ENCODE peak calls at places on chromosome 13, in four cellular contexts. One of them, this sample, is unnamed. For H3K4me1, the result is how much of the 10 kb centered on the place peaks cover.

GRCh38 chr13:74118328-74118727 is 15.9 kb downstream of the KLF12 start:
- DNase-seq in heart right ventricle: no peak
- DNase-seq in stomach: no peak
- DNase-seq in upper lobe of right lung: no peak
- DNase-seq in this sample: no peak

GRCh38 chr13:59425211-59425721 is 738.5 kb downstream of the DIAPH3 start:
- DNase-seq in heart right ventricle: no peak
- DNase-seq in stomach: no peak
- DNase-seq in upper lobe of right lung: no peak
- DNase-seq in this sample: no peak

GRCh38 chr13:112071011-112071901 is 4.3 kb downstream of the SOX1 start:
- DNase-seq in heart right ventricle: no peak
- DNase-seq in stomach: no peak
- DNase-seq in upper lobe of right lung: no peak
- DNase-seq in this sample: no peak

GRCh38 chr13:45086484-45086883 is 33.8 kb upstream of the GTF2F2 start:
- DNase-seq in heart right ventricle: no peak
- DNase-seq in stomach: no peak
- DNase-seq in upper lobe of right lung: no peak
- DNase-seq in this sample: no peak

GRCh38 chr13:31860002-31860401 is 120.7 kb downstream of the RXFP2 start:
- DNase-seq in heart right ventricle: no peak
- DNase-seq in stomach: no peak
- DNase-seq in upper lobe of right lung: no peak
- DNase-seq in this sample: no peak

GRCh38 chr13:94182185-94182761 is 297.2 kb downstream of the DCT start:
- DNase-seq in heart right ventricle: no peak
- DNase-seq in stomach: no peak
- DNase-seq in upper lobe of right lung: no peak
- DNase-seq in this sample: no peak

GRCh38 chr13:49343255-49343654 is 95.5 kb downstream of the CDADC1 start:
- DNase-seq in heart right ventricle: no peak
- DNase-seq in stomach: no peak
- DNase-seq in upper lobe of right lung: no peak
- DNase-seq in this sample: no peak

GRCh38 chr13:52162279-52163101 is 3.1 kb upstream of the NEK3 start:
- DNase-seq in heart right ventricle: no peak
- DNase-seq in stomach: no peak
- DNase-seq in upper lobe of right lung: no peak
- DNase-seq in this sample: no peak

GRCh38 chr13:94825507-94825906 is 113.2 kb upstream of the SOX21 start:
- DNase-seq in heart right ventricle: peak
- DNase-seq in stomach: peak
- DNase-seq in upper lobe of right lung: no peak
- DNase-seq in this sample: peak

GRCh38 chr13:98486412-98486811 is 90.5 kb downstream of the STK24 start:
- DNase-seq in heart right ventricle: no peak
- DNase-seq in stomach: no peak
- DNase-seq in upper lobe of right lung: no peak
- DNase-seq in this sample: no peak

GRCh38 chr13:98487016-98487415 is 89.9 kb downstream of the STK24 start:
- DNase-seq in heart right ventricle: no peak
- DNase-seq in stomach: no peak
- DNase-seq in upper lobe of right lung: no peak
- DNase-seq in this sample: no peak

GRCh38 chr13:98488736-98489135 is 88.2 kb downstream of the STK24 start:
- DNase-seq in heart right ventricle: no peak
- DNase-seq in stomach: no peak
- DNase-seq in upper lobe of right lung: no peak
- DNase-seq in this sample: no peak

GRCh38 chr13:98485561-98485960 is 91.3 kb downstream of the STK24 start:
- DNase-seq in heart right ventricle: no peak
- DNase-seq in stomach: no peak
- DNase-seq in upper lobe of right lung: no peak
- DNase-seq in this sample: no peak

GRCh38 chr13:98487522-98487921 is 89.4 kb downstream of the STK24 start:
- DNase-seq in heart right ventricle: no peak
- DNase-seq in stomach: no peak
- DNase-seq in upper lobe of right lung: no peak
- DNase-seq in this sample: no peak
- H3K4me1 ChIP-seq in heart right ventricle: half or more
- H3K4me1 ChIP-seq in stomach: half or more
- H3K4me1 ChIP-seq in upper lobe of right lung: half or more
- H3K4me1 ChIP-seq in this sample: under half

GRCh38 chr13:105817498-105817897 is 718.0 kb downstream of the EFNB2 start:
- DNase-seq in heart right ventricle: no peak
- DNase-seq in stomach: no peak
- DNase-seq in upper lobe of right lung: no peak
- DNase-seq in this sample: no peak

GRCh38 chr13:105817011-105817410 is 718.5 kb downstream of the EFNB2 start:
- DNase-seq in heart right ventricle: no peak
- DNase-seq in stomach: no peak
- DNase-seq in upper lobe of right lung: no peak
- DNase-seq in this sample: peak

GRCh38 chr13:105821337-105821736 is 714.1 kb downstream of the EFNB2 start:
- DNase-seq in heart right ventricle: no peak
- DNase-seq in stomach: no peak
- DNase-seq in upper lobe of right lung: no peak
- DNase-seq in this sample: no peak

GRCh38 chr13:105825071-105825470 is 710.4 kb downstream of the EFNB2 start:
- DNase-seq in heart right ventricle: no peak
- DNase-seq in stomach: no peak
- DNase-seq in upper lobe of right lung: no peak
- DNase-seq in this sample: no peak

GRCh38 chr13:105820415-105820814 is 715.0 kb downstream of the EFNB2 start:
- DNase-seq in heart right ventricle: no peak
- DNase-seq in stomach: no peak
- DNase-seq in upper lobe of right lung: no peak
- DNase-seq in this sample: no peak
- H3K4me3 ChIP-seq in heart right ventricle: no peak
- H3K4me3 ChIP-seq in stomach: no peak
- H3K4me3 ChIP-seq in upper lobe of right lung: no peak
- H3K4me3 ChIP-seq in this sample: no peak

DNA sequence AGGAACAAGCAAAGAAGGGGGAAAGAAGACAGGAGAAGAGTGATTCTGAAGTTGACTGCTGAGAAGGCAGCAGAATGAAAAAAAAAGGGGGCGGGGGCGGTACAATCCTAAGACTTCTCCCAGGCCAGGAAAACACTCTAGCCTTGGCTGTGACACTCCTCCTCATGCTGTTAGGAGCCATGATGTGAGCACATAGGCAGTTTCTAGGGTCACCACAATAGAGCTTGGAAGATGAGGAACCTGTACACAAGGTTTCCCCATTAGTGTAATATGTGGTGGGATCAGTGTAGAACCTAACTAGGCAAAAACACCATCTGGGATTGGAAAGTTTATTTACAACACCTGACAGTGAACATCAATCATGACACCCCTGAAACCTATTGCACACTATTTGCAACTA is 86.9 kb downstream of the FOXO1 start:
- DNase-seq in heart right ventricle: no peak
- DNase-seq in stomach: no peak
- DNase-seq in upper lobe of right lung: no peak
- DNase-seq in this sample: no peak
- H3K4me1 ChIP-seq in heart right ventricle: half or more
- H3K4me1 ChIP-seq in stomach: under half
- H3K4me1 ChIP-seq in upper lobe of right lung: under half
- H3K4me1 ChIP-seq in this sample: under half

GRCh38 chr13:24133396-24133795 is 27.1 kb upstream of the SPATA13 start:
- DNase-seq in heart right ventricle: no peak
- DNase-seq in stomach: no peak
- DNase-seq in upper lobe of right lung: no peak
- DNase-seq in this sample: no peak

GRCh38 chr13:24138911-24139310 is 21.6 kb upstream of the SPATA13 start:
- DNase-seq in heart right ventricle: no peak
- DNase-seq in stomach: no peak
- DNase-seq in upper lobe of right lung: no peak
- DNase-seq in this sample: no peak

GRCh38 chr13:24135674-24136300 is 24.7 kb upstream of the SPATA13 start:
- DNase-seq in heart right ventricle: no peak
- DNase-seq in stomach: no peak
- DNase-seq in upper lobe of right lung: no peak
- DNase-seq in this sample: no peak

GRCh38 chr13:24131749-24132148 is 28.8 kb upstream of the SPATA13 start:
- DNase-seq in heart right ventricle: no peak
- DNase-seq in stomach: no peak
- DNase-seq in upper lobe of right lung: no peak
- DNase-seq in this sample: no peak

GRCh38 chr13:24134772-24135171 is 25.7 kb upstream of the SPATA13 start:
- DNase-seq in heart right ventricle: no peak
- DNase-seq in stomach: no peak
- DNase-seq in upper lobe of right lung: no peak
- DNase-seq in this sample: no peak
- H3K4me3 ChIP-seq in heart right ventricle: no peak
- H3K4me3 ChIP-seq in stomach: no peak
- H3K4me3 ChIP-seq in upper lobe of right lung: no peak
- H3K4me3 ChIP-seq in this sample: no peak

GRCh38 chr13:106151056-106151699 is 384.3 kb downstream of the EFNB2 start:
- DNase-seq in heart right ventricle: no peak
- DNase-seq in stomach: no peak
- DNase-seq in upper lobe of right lung: no peak
- DNase-seq in this sample: no peak

GRCh38 chr13:106153876-106154275 is 381.6 kb downstream of the EFNB2 start:
- DNase-seq in heart right ventricle: no peak
- DNase-seq in stomach: no peak
- DNase-seq in upper lobe of right lung: no peak
- DNase-seq in this sample: no peak

GRCh38 chr13:106152047-106152446 is 383.4 kb downstream of the EFNB2 start:
- DNase-seq in heart right ventricle: no peak
- DNase-seq in stomach: no peak
- DNase-seq in upper lobe of right lung: no peak
- DNase-seq in this sample: no peak

GRCh38 chr13:106155411-106155810 is 380.1 kb downstream of the EFNB2 start:
- DNase-seq in heart right ventricle: no peak
- DNase-seq in stomach: no peak
- DNase-seq in upper lobe of right lung: no peak
- DNase-seq in this sample: no peak

GRCh38 chr13:106153041-106153440 is 382.4 kb downstream of the EFNB2 start:
- DNase-seq in heart right ventricle: no peak
- DNase-seq in stomach: no peak
- DNase-seq in upper lobe of right lung: no peak
- DNase-seq in this sample: no peak
- H3K4me1 ChIP-seq in heart right ventricle: under half
- H3K4me1 ChIP-seq in stomach: under half
- H3K4me1 ChIP-seq in upper lobe of right lung: under half
- H3K4me1 ChIP-seq in this sample: under half

GRCh38 chr13:91401916-91402315 is 3.5 kb downstream of the GPC5 start:
- DNase-seq in heart right ventricle: no peak
- DNase-seq in stomach: no peak
- DNase-seq in upper lobe of right lung: no peak
- DNase-seq in this sample: no peak

GRCh38 chr13:91398413-91399188 is at the start of gene GPC5:
- DNase-seq in heart right ventricle: peak
- DNase-seq in stomach: peak
- DNase-seq in upper lobe of right lung: peak
- DNase-seq in this sample: peak

GRCh38 chr13:91397595-91397994 is 826 bp upstream of the GPC5 start:
- DNase-seq in heart right ventricle: no peak
- DNase-seq in stomach: no peak
- DNase-seq in upper lobe of right lung: no peak
- DNase-seq in this sample: no peak

GRCh38 chr13:91400094-91400462 is 1.7 kb downstream of the GPC5 start:
- DNase-seq in heart right ventricle: no peak
- DNase-seq in stomach: no peak
- DNase-seq in upper lobe of right lung: no peak
- DNase-seq in this sample: no peak

DNA sequence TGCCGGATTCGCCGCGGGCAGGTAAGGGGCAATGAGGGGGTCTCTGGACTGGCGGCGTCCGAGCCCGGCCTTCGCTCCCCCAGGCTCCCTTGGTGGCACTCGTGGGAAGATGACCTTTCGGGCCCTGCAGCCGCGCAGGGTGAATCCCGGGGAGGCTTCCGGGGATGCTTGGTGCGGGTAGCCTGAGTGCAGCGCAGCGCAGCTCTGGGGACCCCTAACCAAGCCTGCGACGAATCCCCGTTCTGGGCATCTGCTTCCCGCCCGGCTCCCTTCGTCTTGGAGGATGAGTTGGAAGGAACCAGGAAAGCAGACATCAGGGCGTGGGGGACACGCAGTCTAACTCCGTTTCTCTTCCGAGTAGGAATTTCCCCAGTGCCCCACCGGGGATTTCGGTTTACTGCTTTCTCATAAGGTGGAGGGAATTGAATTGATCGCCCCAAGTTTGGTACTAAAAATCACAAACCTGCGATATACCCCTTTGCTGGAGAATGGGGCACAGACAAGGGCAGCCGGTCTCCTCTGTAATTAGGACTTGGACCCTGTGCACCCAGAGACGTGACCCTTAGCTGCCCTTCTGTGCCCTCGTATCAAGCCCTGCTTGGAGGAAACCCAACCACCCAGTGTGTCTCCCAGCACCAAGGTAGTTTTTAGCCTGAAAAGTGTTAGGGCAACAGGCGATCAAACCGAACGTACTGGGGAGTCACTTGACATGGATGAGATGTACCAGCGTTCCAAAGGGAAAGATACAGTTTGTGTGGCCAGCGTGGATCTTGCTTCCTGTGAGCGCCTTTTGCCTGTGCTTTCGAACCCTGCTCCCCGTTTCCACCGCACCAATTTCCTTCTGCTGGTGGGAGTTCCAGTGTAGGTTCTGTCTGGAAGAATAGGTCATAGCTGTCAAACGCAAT is 1.0 kb downstream of the GPC5 start:
- DNase-seq in heart right ventricle: no peak
- DNase-seq in stomach: no peak
- DNase-seq in upper lobe of right lung: no peak
- DNase-seq in this sample: no peak
- H3K4me3 ChIP-seq in heart right ventricle: peak
- H3K4me3 ChIP-seq in stomach: peak
- H3K4me3 ChIP-seq in upper lobe of right lung: peak
- H3K4me3 ChIP-seq in this sample: peak

GRCh38 chr13:30341815-30342570 is 34.6 kb upstream of the KATNAL1 start:
- DNase-seq in heart right ventricle: peak
- DNase-seq in stomach: peak
- DNase-seq in upper lobe of right lung: peak
- DNase-seq in this sample: no peak
- H3K4me1 ChIP-seq in heart right ventricle: under half
- H3K4me1 ChIP-seq in stomach: under half
- H3K4me1 ChIP-seq in upper lobe of right lung: under half
- H3K4me1 ChIP-seq in this sample: under half

DNA sequence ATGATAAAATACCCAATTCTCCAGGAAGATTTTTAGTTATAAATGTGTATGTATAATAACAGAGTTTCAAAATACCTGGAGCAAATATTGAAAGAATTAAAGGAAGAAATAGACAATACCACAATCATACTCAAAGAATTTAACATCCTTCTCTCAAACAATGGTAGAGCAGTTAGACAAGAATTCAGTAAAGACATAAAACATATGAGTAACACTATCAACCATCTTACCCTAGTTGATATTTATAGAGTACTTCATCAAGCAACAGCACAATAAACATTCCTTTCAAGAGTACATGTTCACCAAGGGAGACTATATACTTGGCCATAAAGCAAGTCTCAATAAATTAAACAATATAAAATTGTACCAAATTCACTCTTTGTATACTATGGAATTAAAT is 108.4 kb downstream of the DLEU7 start:
- DNase-seq in heart right ventricle: no peak
- DNase-seq in stomach: no peak
- DNase-seq in upper lobe of right lung: no peak
- DNase-seq in this sample: no peak
- H3K4me3 ChIP-seq in heart right ventricle: no peak
- H3K4me3 ChIP-seq in stomach: no peak
- H3K4me3 ChIP-seq in upper lobe of right lung: no peak
- H3K4me3 ChIP-seq in this sample: no peak